ENCODE peak calls at places on chromosomes 2 and 18, in eight cellular contexts. R is GM12864; E is stomach; K is HepG2; A is mesenchymal stem cell; S is CD4-positive, CD25-positive, alpha-beta regulatory T cell; B is uterus; N is OCI-LY7. P is an unnamed sample.
A peak's percentile ranks its signal among the peaks of the same experiment; 100 is the strongest.

GRCh38 chr2:95531254-95531771 is 46.8 kb upstream of the TRIM43B start:
- DNase-seq in S (no peak), A (no peak), K (no peak), E (no peak), R (no peak), N (no peak), B (no peak), P (no peak)

GRCh38 chr18:66513996-66514395 is 89.9 kb downstream of the CDH19 start:
- DNase-seq in S (no peak), A (no peak), N (no peak), B (no peak), E (no peak), R (no peak), K (no peak), P (no peak)

GRCh38 chr18:36783792-36784191 is 45.0 kb downstream of the TPGS2 start:
- DNase-seq in S (no peak), N (no peak), K (no peak), R (no peak), A (no peak), E (no peak), B (no peak), P (no peak)

GRCh38 chr2:1518891-1519530 is 105.7 kb downstream of the TPO start:
- DNase-seq in A (no peak), K (no peak), S (no peak), R (no peak), B (no peak), E (no peak), N (no peak), P (no peak)

GRCh38 chr2:30385327-30385726 is 61.7 kb upstream of the LCLAT1 start:
- DNase-seq in E (no peak), K (no peak), N (no peak), S (no peak), B (no peak), A (peak; percentile 65), R (no peak), P (no peak)

GRCh38 chr18:65938592-65939372 is 188.0 kb downstream of the CDH7 start:
- DNase-seq in S (peak; percentile 8), A (peak; percentile 18), R (peak; percentile 7), B (no peak), E (no peak), K (peak; percentile 34), N (peak; percentile 8), P (no peak)

GRCh38 chr18:31511098-31511497 is 13.1 kb downstream of the DSG2 start:
- DNase-seq in B (no peak), S (no peak), K (no peak), E (no peak), A (no peak), R (no peak), N (no peak), P (no peak)

GRCh38 chr2:45300026-45300750 is 290.9 kb upstream of the SIX2 start:
- DNase-seq in S (no peak), K (peak; percentile 84), B (no peak), R (no peak), N (peak; percentile 61), A (no peak), E (peak; percentile 73), P (no peak)

GRCh38 chr2:64362562-64363026 is 91.4 kb upstream of the LGALSL start:
- DNase-seq in A (no peak), R (no peak), B (no peak), E (peak; percentile 49), S (no peak), N (no peak), K (no peak), P (no peak)

GRCh38 chr2:120436885-120437603 is 91.1 kb downstream of the INHBB start:
- DNase-seq in K (peak; percentile 80), A (no peak), S (peak; percentile 38), B (no peak), R (no peak), E (peak; percentile 41), N (peak; percentile 5), P (no peak)

GRCh38 chr2:89763581-89764485 is 1072.4 kb downstream of the RPIA start:
- DNase-seq in E (peak; percentile 25), R (no peak), S (no peak), A (no peak), B (peak; percentile 13), K (no peak), N (no peak), P (no peak)

GRCh38 chr18:34023471-34023870 is 201.2 kb downstream of the NOL4 start:
- DNase-seq in N (no peak), R (no peak), K (no peak), S (no peak), A (peak; percentile 3), E (no peak), B (no peak), P (no peak)

GRCh38 chr2:108614659-108615058 is 80.4 kb downstream of the LIMS1 start:
- DNase-seq in E (no peak), K (no peak), A (no peak), S (peak; percentile 38), R (no peak), N (no peak), B (no peak), P (no peak)

GRCh38 chr2:112195167-112195766 is 57.1 kb downstream of the FBLN7 start:
- DNase-seq in R (no peak), K (peak; percentile 11), E (no peak), A (no peak), S (no peak), B (no peak), N (no peak), P (no peak)

GRCh38 chr2:130884503-130884902 is 47.8 kb downstream of the ARHGEF4 start:
- DNase-seq in E (no peak), S (no peak), B (no peak), K (no peak), R (no peak), A (no peak), N (no peak), P (no peak)

GRCh38 chr2:196096982-196097745 is 28.5 kb upstream of the DNAH7 start:
- DNase-seq in N (no peak), B (no peak), S (no peak), R (no peak), A (no peak), E (no peak), K (no peak), P (no peak)

GRCh38 chr2:39772086-39772811 is 6.8 kb downstream of the THUMPD2 start:
- DNase-seq in N (no peak), K (no peak), R (no peak), A (peak; percentile 63), S (peak; percentile 23), E (no peak), B (no peak), P (peak; percentile 46)

GRCh38 chr2:60515751-60516226 is 37.7 kb downstream of the BCL11A start:
- DNase-seq in A (peak; percentile 71), R (peak; percentile 83), N (no peak), E (no peak), B (no peak), K (no peak), S (no peak), P (peak; percentile 92)

GRCh38 chr2:20008703-20009102 is 3.8 kb downstream of the MATN3 start:
- DNase-seq in A (peak; percentile 42), S (no peak), N (no peak), B (no peak), E (no peak), K (peak; percentile 91), R (no peak), P (no peak)

GRCh38 chr2:20013061-20013721 is 723 bp upstream of the MATN3 start:
- DNase-seq in N (no peak), A (no peak), E (no peak), R (no peak), S (no peak), K (peak; percentile 94), B (no peak), P (no peak)

GRCh38 chr2:20011276-20012031 is 1.0 kb downstream of the MATN3 start:
- DNase-seq in R (no peak), N (no peak), A (no peak), B (no peak), S (no peak), K (no peak), E (no peak), P (no peak)

GRCh38 chr2:20012282-20013060 is at the start of gene MATN3:
- DNase-seq in S (peak; percentile 13), A (peak; percentile 31), K (peak; percentile 68), B (peak; percentile 27), E (peak; percentile 63), N (no peak), R (no peak), P (no peak)

GRCh38 chr2:20012032-20012281 is 511 bp downstream of the MATN3 start:
- DNase-seq in K (no peak), S (no peak), N (no peak), E (no peak), B (no peak), R (no peak), A (no peak), P (no peak)
- H3K4me3 ChIP-seq in K (peak overlapping the region; percentile 71), S (no peak overlapping the region), N (no peak overlapping the region), E (peak overlapping the region; percentile 64), B (peak overlapping the region; percentile 43), R (no peak overlapping the region), A (peak overlapping the region; percentile 69), P (peak overlapping the region; percentile 46)

GRCh38 chr2:26850002-26850431 is 2.1 kb downstream of the DPYSL5 start:
- DNase-seq in A (no peak), K (no peak), S (no peak), B (no peak), R (no peak), E (no peak), N (no peak), P (no peak)

GRCh38 chr2:26849056-26850001 is 1.4 kb downstream of the DPYSL5 start:
- DNase-seq in R (no peak), E (no peak), N (no peak), A (no peak), B (no peak), S (no peak), K (no peak), P (no peak)

GRCh38 chr2:26847663-26848335 is at the start of gene DPYSL5:
- DNase-seq in S (no peak), R (no peak), N (no peak), B (no peak), E (no peak), A (no peak), K (no peak), P (no peak)

GRCh38 chr2:26846881-26847662 is 860 bp upstream of the DPYSL5 start:
- DNase-seq in N (no peak), B (no peak), E (no peak), K (no peak), A (no peak), R (no peak), S (no peak), P (no peak)

GRCh38 chr2:26848336-26849055 is 564 bp downstream of the DPYSL5 start:
- DNase-seq in N (no peak), S (no peak), A (peak; percentile 12), B (no peak), E (no peak), K (no peak), R (no peak), P (no peak)
- H3K4me3 ChIP-seq in N (no peak overlapping the region), S (no peak overlapping the region), A (no peak overlapping the region), B (no peak overlapping the region), E (peak overlapping the region; percentile 46), K (peak overlapping the region; percentile 29), R (no peak overlapping the region), P (peak overlapping the region; percentile 22)

GRCh38 chr2:55922488-55922887 is 1.1 kb downstream of the EFEMP1 start:
- DNase-seq in S (no peak), K (no peak), B (peak; percentile 25), R (no peak), E (no peak), A (peak; percentile 69), N (no peak), P (no peak)
- H3K4me3 ChIP-seq in S (no peak overlapping the region), K (no peak overlapping the region), B (peak overlapping the region; percentile 73), R (no peak overlapping the region), E (peak overlapping the region; percentile 76), A (no peak overlapping the region), N (no peak overlapping the region), P (peak overlapping the region; percentile 67)

GRCh38 chr18:56267334-56267733 is 371.1 kb downstream of the TXNL1 start:
- DNase-seq in B (no peak), A (no peak), K (no peak), S (no peak), N (no peak), E (no peak), R (no peak), P (no peak)
- H3K4me3 ChIP-seq in B (no peak overlapping the region), A (no peak overlapping the region), K (no peak overlapping the region), S (no peak overlapping the region), N (no peak overlapping the region), E (no peak overlapping the region), R (no peak overlapping the region), P (no peak overlapping the region)

P was measured in skeletal muscle cell.